ENCODE peak calls at places on chromosome 18, in eight cellular contexts. W is upper lobe of left lung, A is right lobe of liver, S is HCT116, M is GM12878, J is heart left ventricle, K is body of pancreas, Y is K562. E is an unnamed sample.

GRCh38 chr18:38077219-38077618 is 511.6 kb upstream of the CELF4 start:
- ATAC-seq in Y (no peak), M (no peak), J (no peak), A (no peak), S (no peak), W (no peak), K (no peak), E (no peak)

GRCh38 chr18:74282359-74283254 is 9.2 kb downstream of the CYB5A start:
- ATAC-seq in K (peak), W (no peak), S (no peak), Y (no peak), J (no peak), M (peak), A (peak), E (no peak)

GRCh38 chr18:46291149-46291548 is 187.0 kb downstream of the HAUS1 start:
- ATAC-seq in J (no peak), S (no peak), M (peak), W (no peak), Y (peak), A (peak), K (no peak), E (no peak)

GRCh38 chr18:2641638-2642037 is 13.9 kb upstream of the SMCHD1 start:
- ATAC-seq in A (peak), S (no peak), M (peak), Y (no peak), W (no peak), J (no peak), K (no peak), E (no peak)

GRCh38 chr18:10421859-10422258 is 32.6 kb upstream of the APCDD1 start:
- ATAC-seq in K (no peak), S (no peak), J (peak), W (no peak), A (no peak), Y (no peak), M (no peak), E (peak)

GRCh38 chr18:31407649-31408048 is 31.1 kb downstream of the DSG4 start:
- ATAC-seq in K (no peak), A (no peak), W (no peak), J (no peak), M (peak), S (no peak), Y (no peak), E (no peak)

GRCh38 chr18:77131100-77131651 is 1.4 kb downstream of the MBP start:
- ATAC-seq in S (peak), M (peak), Y (no peak), A (peak), K (no peak), J (peak), W (peak), E (no peak)

GRCh38 chr18:8948471-8949149 is 153.9 kb upstream of the NDUFV2 start:
- ATAC-seq in Y (peak), S (peak), J (no peak), K (no peak), A (no peak), W (no peak), M (no peak), E (peak)

GRCh38 chr18:44939037-44939665 is 258.5 kb downstream of the SETBP1 start:
- ATAC-seq in A (peak), Y (no peak), W (no peak), S (no peak), J (no peak), M (peak), K (no peak), E (no peak)

GRCh38 chr18:60739212-60739611 is 366.6 kb upstream of the MC4R start:
- ATAC-seq in J (no peak), K (no peak), Y (no peak), M (no peak), A (no peak), W (peak), S (no peak), E (no peak)

GRCh38 chr18:50896093-50896492 is 17.2 kb downstream of the ME2 start:
- ATAC-seq in A (peak), S (no peak), M (no peak), K (peak), W (no peak), Y (no peak), J (no peak), E (no peak)

GRCh38 chr18:5997361-5997760 is 102.0 kb upstream of the TMEM200C start:
- ATAC-seq in W (no peak), M (no peak), Y (no peak), A (no peak), J (no peak), S (no peak), K (no peak), E (no peak)

GRCh38 chr18:49412673-49413072 is 47.8 kb downstream of the DYM start:
- ATAC-seq in W (no peak), A (no peak), S (no peak), K (no peak), J (no peak), Y (no peak), M (no peak), E (no peak)

GRCh38 chr18:24190590-24190989 is 51.7 kb downstream of the CABYR start:
- ATAC-seq in A (no peak), Y (no peak), W (no peak), M (no peak), K (no peak), J (no peak), S (no peak), E (no peak)

GRCh38 chr18:37254256-37254880 is 311.2 kb downstream of the CELF4 start:
- ATAC-seq in Y (peak), S (no peak), K (peak), W (no peak), A (no peak), M (no peak), J (peak), E (no peak)

DNA sequence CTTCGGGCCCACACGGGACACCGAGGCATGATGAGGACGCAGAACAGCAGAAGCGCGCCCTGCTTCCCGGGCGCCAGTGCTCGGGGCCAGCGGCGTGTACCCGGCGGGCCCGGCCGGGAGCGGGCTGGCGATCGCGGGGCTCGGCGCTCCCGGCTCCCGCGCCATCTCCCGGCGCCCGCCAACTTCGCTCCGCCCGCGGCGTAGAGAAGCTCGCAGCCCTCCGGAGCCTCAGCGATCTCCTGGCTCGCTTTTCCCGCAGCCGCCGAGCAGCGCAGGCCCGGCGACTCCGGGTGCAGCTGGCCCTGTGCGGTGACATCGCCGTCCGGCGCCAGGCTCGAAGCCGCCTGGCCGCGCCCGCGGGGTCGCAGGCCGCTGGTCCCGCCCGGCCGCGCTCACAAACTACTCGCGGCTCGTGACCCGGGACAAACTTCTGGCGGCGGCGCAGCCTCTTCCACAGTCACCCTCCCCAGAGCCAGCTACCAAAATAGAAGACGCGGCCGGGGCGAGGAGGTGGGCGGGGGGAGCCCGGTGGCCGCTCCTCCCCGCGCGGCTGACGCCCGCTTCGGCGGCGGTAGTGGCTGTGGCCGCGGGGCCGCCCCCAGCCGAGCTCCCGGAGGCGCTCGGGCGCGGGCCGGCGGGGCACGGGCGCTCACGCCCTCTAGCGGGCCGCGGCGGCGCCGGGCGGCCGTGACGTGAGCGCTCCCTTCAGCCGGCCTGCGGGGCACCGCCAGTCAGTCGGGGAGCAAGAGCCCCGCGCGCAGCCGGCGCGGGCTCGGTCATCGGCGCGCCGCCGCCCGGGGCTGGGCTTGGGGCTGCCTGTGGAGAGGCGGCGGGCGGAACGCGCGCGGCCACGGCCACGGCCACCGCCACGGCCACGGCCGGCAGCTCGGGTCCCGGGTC is at the start of gene PTPRM:
- ATAC-seq in M (peak), W (peak), K (peak), Y (peak), A (peak), J (peak), S (peak), E (peak)
- TF ChIP-seq POLR2A in M (no peak), W (no peak), K (peak), Y (no peak), A (peak), J (peak), S (no peak), E (peak)

GRCh38 chr18:57803119-57803969 is at the start of gene ATP8B1:
- ATAC-seq in A (peak), K (peak), Y (peak), M (peak), W (peak), J (peak), S (peak), E (peak)
- TF ChIP-seq POLR2A in A (peak), K (peak), Y (no peak), M (no peak), W (peak), J (peak), S (peak), E (no peak)

DNA sequence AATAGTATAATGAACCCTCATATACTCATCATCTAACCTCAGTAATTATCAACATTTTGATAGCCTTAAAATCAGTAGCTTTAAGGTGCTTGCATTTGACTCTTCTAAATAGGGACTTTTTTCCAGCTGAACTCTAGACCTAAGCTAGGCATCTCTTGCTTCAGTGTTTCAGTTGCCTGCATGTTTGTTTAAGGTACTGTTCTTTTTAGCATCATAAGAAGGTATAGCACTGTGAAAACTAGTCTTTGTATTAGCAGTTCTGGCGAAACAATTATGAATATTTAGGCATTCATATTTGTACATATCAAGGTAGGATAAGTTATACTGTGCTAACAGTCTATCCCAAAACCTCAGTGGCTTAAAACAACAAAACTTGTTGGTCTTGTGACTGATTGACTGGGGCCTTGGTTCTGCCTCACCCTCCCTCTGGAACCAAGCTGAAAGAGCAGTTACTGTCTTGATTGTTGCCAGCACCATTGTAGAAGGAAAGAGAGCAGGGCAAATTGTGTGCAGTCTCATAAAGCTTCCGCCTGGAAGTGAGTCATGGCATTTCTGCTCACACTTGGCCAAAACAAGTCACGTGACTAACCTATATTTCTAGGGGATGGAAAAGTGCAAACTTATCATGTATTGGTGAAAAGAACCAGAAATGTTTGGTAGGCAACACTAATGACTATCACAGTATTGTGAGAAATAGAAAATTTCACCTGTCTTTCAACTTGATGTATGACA is 24.3 kb downstream of the GALNT1 start:
- ATAC-seq in W (no peak), J (no peak), Y (peak), A (no peak), S (no peak), M (no peak), K (no peak), E (no peak)
- TF ChIP-seq POLR2A in W (no peak), J (no peak), Y (no peak), A (no peak), S (no peak), M (no peak), K (no peak), E (no peak)

DNA sequence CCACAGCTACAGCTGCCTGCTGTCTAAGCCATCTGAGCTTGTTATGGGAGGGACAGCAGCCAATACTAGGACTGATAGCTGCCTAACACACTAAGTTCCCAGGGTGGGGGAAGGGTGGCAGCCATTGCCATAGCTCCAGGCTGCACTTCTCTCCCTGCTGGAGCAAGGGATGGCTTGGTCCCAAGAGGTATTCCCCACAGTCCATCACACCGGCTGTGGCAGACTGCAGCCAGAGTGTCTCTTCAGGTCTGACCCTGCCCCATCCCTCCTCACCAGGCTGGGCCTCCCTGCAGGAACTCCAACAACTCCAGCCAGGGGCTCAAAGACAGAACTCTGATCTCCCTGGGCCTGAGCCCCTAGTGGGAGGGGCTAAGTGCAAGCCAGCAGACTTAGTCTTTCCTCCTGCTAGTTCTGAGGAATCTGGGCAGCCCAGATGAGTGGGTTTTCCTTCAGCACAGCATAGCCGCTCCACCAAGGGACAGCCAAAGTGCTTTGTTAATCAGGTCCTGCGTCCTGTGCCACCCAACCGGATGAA is 632.1 kb downstream of the SOCS6 start:
- ATAC-seq in M (no peak), W (peak), Y (no peak), J (no peak), S (no peak), A (no peak), K (no peak), E (no peak)
- TF ChIP-seq POLR2A in M (no peak), W (no peak), Y (no peak), J (no peak), S (no peak), A (no peak), K (no peak), E (no peak)

DNA sequence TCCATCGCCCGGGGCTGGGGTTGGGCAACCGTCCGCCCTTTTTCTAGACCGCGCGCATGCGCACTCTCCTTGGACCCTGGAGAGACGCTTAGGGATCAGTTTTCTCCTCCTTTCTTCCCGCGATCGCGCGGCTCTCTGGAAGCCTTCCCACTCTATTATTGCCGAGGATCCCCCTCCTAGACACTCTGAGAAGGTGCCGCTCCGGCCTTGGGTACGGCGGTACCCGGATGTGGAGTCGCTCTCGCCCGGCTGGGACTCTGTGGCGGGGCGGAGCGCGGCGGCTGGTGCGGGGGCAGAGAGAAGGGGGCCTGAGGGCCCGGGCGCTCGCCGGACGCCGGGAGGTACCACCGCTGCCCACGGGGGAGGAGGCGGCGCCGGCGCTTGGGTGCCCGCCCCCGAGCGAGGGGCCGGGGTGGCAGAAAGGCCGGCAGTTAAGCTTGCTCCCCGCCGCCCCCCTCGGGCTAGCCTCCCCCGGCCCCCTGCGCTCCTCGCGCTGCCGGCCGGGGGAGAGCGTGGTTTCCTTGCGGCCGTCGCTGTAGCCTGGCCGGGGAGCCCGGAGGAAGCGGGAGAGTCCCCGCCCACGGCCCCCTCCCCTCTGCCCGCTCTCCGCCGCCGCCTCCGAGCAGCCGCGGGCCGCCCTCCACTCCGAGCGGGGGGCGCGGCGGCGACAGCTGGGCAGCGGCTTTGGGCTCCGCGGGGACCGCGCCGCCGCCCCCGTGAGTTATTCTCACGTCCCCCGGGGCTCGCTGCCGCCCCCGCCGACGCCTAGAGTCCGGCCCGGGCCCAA is at the start of gene MIB1:
- ATAC-seq in K (peak), S (peak), A (peak), Y (peak), J (peak), M (peak), W (peak), E (peak)
- TF ChIP-seq POLR2A in K (peak), S (peak), A (peak), Y (peak), J (peak), M (peak), W (no peak), E (peak)

DNA sequence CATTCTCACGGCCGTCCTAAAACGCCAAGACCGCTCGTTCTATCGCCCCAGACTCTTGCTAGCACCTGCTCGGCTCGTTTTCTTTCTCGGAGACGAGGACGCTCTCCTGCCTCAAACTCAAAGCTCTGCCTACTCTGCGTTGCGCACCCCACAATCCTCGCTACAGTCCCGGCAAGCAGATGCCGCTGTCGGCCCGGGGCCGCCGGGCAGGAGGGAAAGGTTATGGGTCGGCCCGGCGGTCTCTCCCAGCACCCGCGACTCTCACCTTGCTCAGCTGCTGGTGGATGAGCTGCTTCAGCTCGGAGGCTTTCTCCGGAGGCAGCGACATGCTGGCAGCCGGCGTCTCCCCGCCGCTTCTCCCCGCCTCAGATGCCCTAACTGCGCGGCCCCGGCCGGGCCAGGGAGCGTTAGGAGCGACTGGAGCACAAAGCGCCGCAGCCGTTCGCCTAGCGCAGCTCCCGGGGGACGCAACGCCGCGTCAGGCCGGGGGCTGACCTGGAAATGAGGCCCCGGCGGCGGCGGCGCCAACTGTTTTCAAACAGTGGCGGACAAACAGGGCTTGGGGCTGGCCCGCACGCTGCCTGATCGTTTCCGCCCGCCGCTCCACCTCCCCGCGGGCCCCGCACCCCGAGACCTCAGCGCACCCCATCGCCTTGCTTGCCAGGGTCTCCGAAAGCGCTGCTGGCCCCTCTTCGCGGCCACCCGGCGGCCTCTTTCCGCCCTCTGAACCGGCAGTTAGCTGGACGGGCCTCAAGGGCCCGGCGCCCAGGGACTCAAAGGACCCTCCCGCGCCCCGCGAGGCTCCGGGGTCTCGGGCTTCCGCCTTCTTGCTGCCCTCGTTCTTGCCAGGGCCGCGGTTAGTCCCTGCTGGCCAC is at the start of the genes CEP76 and PSMG2:
- ATAC-seq in M (peak), K (peak), J (peak), Y (peak), S (peak), W (peak), A (peak), E (peak)
- TF ChIP-seq POLR2A in M (peak), K (peak), J (peak), Y (peak), S (peak), W (no peak), A (peak), E (peak)

GRCh38 chr18:27135504-27136207 is 49.5 kb downstream of the CHST9 start:
- ATAC-seq in M (no peak), K (peak), A (peak), S (no peak), J (no peak), W (no peak), Y (no peak), E (no peak)

GRCh38 chr18:27141876-27142275 is 43.2 kb downstream of the CHST9 start:
- ATAC-seq in K (no peak), S (no peak), J (no peak), W (no peak), A (no peak), M (no peak), Y (no peak), E (no peak)

GRCh38 chr18:27136208-27136535 is 48.9 kb downstream of the CHST9 start:
- ATAC-seq in K (peak), M (no peak), Y (no peak), A (peak), S (peak), W (peak), J (no peak), E (no peak)
- TF ChIP-seq POLR2A in K (no peak), M (no peak), Y (no peak), A (peak), S (no peak), W (no peak), J (no peak), E (no peak)

DNA sequence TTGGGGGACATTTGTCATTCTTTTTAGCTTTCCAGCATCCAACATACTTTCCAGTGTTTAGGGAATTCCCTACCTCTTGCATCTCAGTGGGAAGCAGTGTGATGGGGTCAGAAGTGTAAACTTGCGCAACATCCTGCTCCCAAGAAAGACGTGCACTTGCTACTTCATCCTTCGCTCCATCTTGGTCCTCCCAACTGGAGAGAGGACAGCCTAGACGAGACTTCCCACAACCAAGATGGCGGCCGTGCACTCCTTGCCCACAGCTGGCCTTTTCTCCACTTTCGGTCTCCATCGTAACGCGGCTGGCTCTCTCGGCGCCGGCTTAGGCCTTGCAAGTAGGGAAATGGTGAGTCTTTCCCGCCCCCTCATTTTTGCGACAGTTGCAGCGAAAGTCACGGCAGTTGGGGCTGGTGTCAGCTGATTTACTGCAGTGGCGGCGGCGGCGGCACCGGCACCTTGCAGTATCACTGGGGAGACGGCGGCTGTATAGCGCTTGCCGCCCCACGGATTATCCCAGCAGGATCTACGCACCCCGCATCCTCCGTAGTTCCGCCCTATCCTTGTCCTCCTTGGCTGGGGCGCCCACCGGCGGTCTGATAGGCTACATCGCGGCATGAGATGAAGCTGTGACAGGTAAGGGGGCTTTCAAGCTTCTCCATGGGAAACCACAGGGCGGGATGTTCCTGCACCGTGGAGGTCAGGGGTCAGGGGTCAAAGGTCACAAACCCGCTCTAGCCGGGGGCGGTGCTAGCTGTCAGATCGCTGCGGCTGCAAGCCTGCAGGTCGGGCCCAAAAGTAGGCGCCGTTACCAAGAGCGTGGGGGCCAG is at the start of gene WDR7:
- ATAC-seq in S (peak), M (peak), Y (peak), W (peak), K (peak), J (peak), A (peak), E (peak)
- TF ChIP-seq POLR2A in S (no peak), M (peak), Y (peak), W (no peak), K (no peak), J (peak), A (peak), E (no peak)